ENCODE peak calls at places on chromosomes 6 and 20, in five cellular contexts. S, G, H, Z and Y are unnamed samples.

GRCh38 chr6:144379356-144379755 is 94.2 kb downstream of the UTRN start:
- DNase-seq in G (no peak), S (no peak), H (no peak), Z (no peak), Y (no peak)

GRCh38 chr6:16690244-16691142 is 70.8 kb downstream of the ATXN1 start:
- DNase-seq in G (no peak), Z (no peak), H (no peak), S (no peak), Y (no peak)

GRCh38 chr6:40541556-40542174 is 45.5 kb downstream of the LRFN2 start:
- DNase-seq in Z (no peak), G (no peak), H (no peak), S (no peak), Y (peak; percentile 19)

GRCh38 chr6:167825759-167826229 is 917 bp upstream of the AFDN start:
- DNase-seq in S (no peak), H (no peak), Z (no peak), G (peak; percentile 85), Y (peak; percentile 75)

GRCh38 chr6:37566209-37566859 is 66.6 kb upstream of the CCDC167 start:
- DNase-seq in H (no peak), G (peak; percentile 54), S (peak; percentile 42), Z (no peak), Y (no peak)

GRCh38 chr6:135182993-135183531 is 2.0 kb downstream of the MYB start:
- DNase-seq in G (peak; percentile 87), S (no peak), H (no peak), Z (no peak), Y (no peak)

GRCh38 chr20:46935394-46936017 is 40.9 kb downstream of the EYA2 start:
- DNase-seq in G (no peak), S (no peak), H (no peak), Z (no peak), Y (no peak)

GRCh38 chr20:32524871-32525501 is 60.1 kb downstream of the NOL4L start:
- DNase-seq in H (peak; percentile 40), S (peak; percentile 15), G (peak; percentile 48), Z (no peak), Y (peak; percentile 93)

GRCh38 chr20:46065691-46066090 is 24.1 kb downstream of the NCOA5 start:
- DNase-seq in G (no peak), H (no peak), S (no peak), Z (no peak), Y (no peak)

GRCh38 chr6:46251583-46252339 is 81.0 kb upstream of the ENPP5 start:
- DNase-seq in H (no peak), G (no peak), S (no peak), Z (no peak), Y (no peak)

GRCh38 chr6:22880686-22881433 is 311.5 kb downstream of the HDGFL1 start:
- DNase-seq in H (no peak), G (no peak), S (no peak), Z (no peak), Y (no peak)

GRCh38 chr6:26595669-26596269 is 984 bp upstream of the ABT1 start:
- DNase-seq in G (peak; percentile 95), H (peak; percentile 93), Z (peak; percentile 95), S (peak; percentile 92), Y (peak; percentile 95)
- TF ChIP-seq EP300 in G (no peak), H (no peak), Z (no peak), S (no peak), Y (no peak)

GRCh38 chr6:156378853-156379252 is 398.3 kb upstream of the ARID1B start:
- DNase-seq in S (no peak), Z (no peak), G (no peak), H (no peak), Y (no peak)

GRCh38 chr6:156379392-156379910 is 397.7 kb upstream of the ARID1B start:
- DNase-seq in H (no peak), Z (no peak), S (no peak), G (no peak), Y (no peak)

GRCh38 chr6:156383059-156383458 is 394.1 kb upstream of the ARID1B start:
- DNase-seq in H (no peak), S (no peak), G (no peak), Z (no peak), Y (no peak)

GRCh38 chr6:156379946-156380707 is 397.1 kb upstream of the ARID1B start:
- DNase-seq in G (no peak), Z (no peak), H (no peak), S (no peak), Y (no peak)
- TF ChIP-seq EP300 in G (no peak), Z (no peak), H (no peak), S (no peak), Y (no peak)

DNA sequence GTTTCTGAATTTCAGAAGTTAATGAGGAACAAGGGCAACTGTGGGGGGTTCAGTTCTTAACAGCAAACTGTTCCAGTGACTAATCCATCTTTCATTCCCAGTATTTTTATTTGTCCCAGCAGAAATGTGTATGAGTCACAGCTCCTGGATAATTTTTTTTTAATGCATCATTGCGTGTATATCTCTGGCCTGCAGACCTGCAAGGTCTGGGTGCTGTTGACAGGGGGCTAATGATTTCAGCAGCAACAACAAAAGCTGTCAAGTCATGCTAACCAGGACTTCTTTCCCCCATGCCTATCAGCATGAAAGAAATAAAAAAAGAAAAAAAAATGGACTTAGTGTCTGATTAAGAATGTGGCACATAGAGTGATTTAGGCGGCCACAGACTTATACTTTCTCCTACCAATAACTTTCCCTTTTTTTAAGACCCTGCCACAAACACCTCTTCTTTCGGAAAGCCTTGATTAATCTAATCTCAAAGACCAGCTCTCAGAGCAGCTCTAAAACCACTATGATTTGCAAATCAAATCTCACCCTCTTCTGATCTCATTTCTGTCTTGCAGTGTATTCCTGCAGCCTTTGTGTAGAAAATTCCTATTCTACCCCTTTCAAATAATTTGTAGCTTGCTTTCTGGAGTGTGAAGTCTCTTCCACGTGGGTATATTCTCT is 14.2 kb upstream of the PREX1 start:
- DNase-seq in G (no peak), Z (no peak), S (no peak), H (no peak), Y (no peak)
- TF ChIP-seq EP300 in G (no peak), Z (no peak), S (no peak), H (no peak), Y (no peak)

GRCh38 chr6:121760191-121760590 is 324.7 kb downstream of the GJA1 start:
- DNase-seq in H (no peak), Z (no peak), S (no peak), G (no peak), Y (no peak)
- TF ChIP-seq EP300 in H (no peak), Z (no peak), S (no peak), G (no peak), Y (no peak)

GRCh38 chr6:2990179-2990931 is 9.3 kb upstream of the NQO2 start:
- DNase-seq in Z (peak; percentile 75), S (no peak), G (peak; percentile 38), H (no peak), Y (peak; percentile 74)

GRCh38 chr6:2988076-2988425 is 11.6 kb upstream of the NQO2 start:
- DNase-seq in S (no peak), H (no peak), G (no peak), Z (no peak), Y (no peak)

GRCh38 chr6:2986722-2987196 is 12.9 kb upstream of the NQO2 start:
- DNase-seq in Z (no peak), H (no peak), S (peak; percentile 57), G (no peak), Y (peak; percentile 80)

GRCh38 chr6:2989332-2990178 is 10.1 kb upstream of the NQO2 start:
- DNase-seq in S (peak; percentile 74), G (peak; percentile 89), H (peak; percentile 72), Z (peak; percentile 89), Y (peak; percentile 95)

GRCh38 chr6:2988426-2989331 is 11.0 kb upstream of the NQO2 start:
- DNase-seq in G (peak; percentile 90), S (peak; percentile 88), Z (peak; percentile 96), H (peak; percentile 80), Y (peak; percentile 95)
- TF ChIP-seq EP300 in G (no peak), S (no peak), Z (no peak), H (no peak), Y (peak; percentile 2)

GRCh38 chr6:69735029-69735428 is 61.8 kb downstream of the LMBRD1 start:
- DNase-seq in G (no peak), Z (no peak), H (no peak), S (no peak), Y (no peak)
- TF ChIP-seq EP300 in G (no peak), Z (no peak), H (no peak), S (no peak), Y (no peak)

DNA sequence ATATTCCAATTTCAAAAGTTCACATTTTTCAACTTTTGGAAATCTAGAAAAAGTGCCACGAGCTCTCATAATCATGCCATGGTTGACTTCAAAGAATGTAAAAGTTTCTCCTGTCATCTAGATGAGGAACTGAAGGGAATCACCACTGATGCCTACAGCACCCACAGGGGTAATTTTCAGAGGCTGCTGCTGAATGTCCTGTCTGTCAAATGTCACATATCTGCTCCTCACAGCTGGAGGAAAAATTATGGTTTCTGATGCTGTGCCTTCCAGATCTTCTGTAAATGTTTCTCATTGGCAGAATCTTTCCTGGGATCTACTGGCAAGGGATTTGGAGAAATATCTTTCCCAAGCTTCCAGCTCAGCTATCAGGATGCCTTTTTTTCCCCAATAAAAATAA is 32.5 kb upstream of the TRERF1 start:
- DNase-seq in S (no peak), G (no peak), H (no peak), Z (no peak), Y (no peak)
- TF ChIP-seq EP300 in S (no peak), G (no peak), H (no peak), Z (no peak), Y (no peak)

GRCh38 chr20:20946122-20946759 is 159.9 kb downstream of the LINC00237 start:
- DNase-seq in Z (no peak), G (no peak), S (no peak), H (no peak), Y (no peak)
- TF ChIP-seq EP300 in Z (no peak), G (no peak), S (no peak), H (no peak), Y (no peak)